ENCODE peak calls at places on chromosomes 16 and 17, in ten cellular contexts. G is MM.1S, A is progenitor cell of endocrine pancreas, R is PC-9, Z is heart right ventricle, D is fibroblast of pulmonary artery, C is cardiac fibroblast, U is GM06990, F is cardiac muscle cell, Q is osteocyte. N is an unnamed sample.

GRCh38 chr17:40459646-40460584 is 16.7 kb downstream of the IGFBP4 start:
- DNase-seq in U (no peak), D (no peak), F (no peak), C (no peak), G (no peak), A (no peak), Q (no peak), R (no peak), Z (no peak), N (no peak)

GRCh38 chr17:81075307-81075706 is 40.4 kb downstream of the BAIAP2 start:
- DNase-seq in R (no peak), F (no peak), Z (no peak), G (no peak), Q (no peak), A (no peak), U (no peak), C (no peak), D (no peak), N (no peak)

GRCh38 chr17:41822216-41823140 is 9.7 kb downstream of the FKBP10 start:
- DNase-seq in R (no peak), A (no peak), Q (no peak), C (no peak), G (no peak), U (no peak), F (no peak), D (no peak), Z (no peak), N (no peak)

GRCh38 chr17:74099441-74100340 is 103.8 kb upstream of the RPL38 start:
- DNase-seq in A (no peak), D (no peak), G (no peak), F (no peak), C (no peak), U (no peak), Z (no peak), Q (no peak), R (no peak), N (no peak)

GRCh38 chr17:2842464-2842863 is 46.2 kb downstream of the RAP1GAP2 start:
- DNase-seq in F (no peak), C (no peak), R (no peak), D (no peak), G (no peak), U (no peak), Q (no peak), A (no peak), Z (no peak), N (no peak)

GRCh38 chr17:61837175-61838051 is 25.9 kb downstream of the BRIP1 start:
- DNase-seq in A (peak), Q (no peak), R (peak), Z (peak), C (peak), U (no peak), D (peak), G (peak), F (peak), N (peak)

GRCh38 chr16:2095315-2095853 is 40.3 kb downstream of the PKD1 start:
- DNase-seq in D (no peak), Z (no peak), A (no peak), G (no peak), C (no peak), R (no peak), Q (no peak), F (no peak), U (no peak), N (no peak)

GRCh38 chr17:73470369-73470768 is 158.6 kb upstream of the CDC42EP4 start:
- DNase-seq in C (no peak), U (no peak), Q (no peak), Z (no peak), A (no peak), D (no peak), G (no peak), R (no peak), F (no peak), N (no peak)

GRCh38 chr17:58402047-58402446 is 15.3 kb downstream of the RNF43 start:
- DNase-seq in D (peak), Z (no peak), R (no peak), U (no peak), Q (no peak), F (no peak), A (no peak), C (peak), G (no peak), N (peak)

GRCh38 chr16:88453621-88454314 is 688 bp downstream of the ZFPM1 start:
- DNase-seq in F (peak), A (no peak), R (peak), Z (no peak), G (no peak), C (no peak), U (no peak), Q (no peak), D (no peak), N (peak)

GRCh38 chr16:78503501-78504110 is 404.2 kb downstream of the WWOX start:
- DNase-seq in Q (no peak), A (peak), R (peak), C (peak), U (peak), D (peak), Z (peak), G (peak), F (peak), N (peak)

GRCh38 chr17:39225308-39225973 is at the start of gene STAC2:
- DNase-seq in F (no peak), U (no peak), C (no peak), R (no peak), Z (no peak), D (no peak), A (no peak), G (no peak), Q (no peak), N (peak)

GRCh38 chr17:80938556-80938955 is 53.1 kb upstream of the CHMP6 start:
- DNase-seq in D (no peak), R (no peak), U (no peak), G (no peak), Z (no peak), F (no peak), C (no peak), Q (no peak), A (no peak), N (peak)

GRCh38 chr17:75077490-75078096 is 10.2 kb upstream of the SLC16A5 start:
- DNase-seq in C (peak), G (no peak), R (peak), A (no peak), U (peak), F (no peak), Z (peak), Q (no peak), D (no peak), N (peak)

GRCh38 chr17:40596261-40596919 is 31.1 kb upstream of the CCR7 start:
- DNase-seq in F (no peak), Z (no peak), A (no peak), U (no peak), R (no peak), D (peak), Q (no peak), C (no peak), G (no peak), N (peak)

GRCh38 chr17:10063730-10064221 is 134.6 kb downstream of the GAS7 start:
- DNase-seq in U (no peak), Q (no peak), C (peak), G (no peak), D (no peak), R (no peak), F (no peak), A (no peak), Z (peak), N (peak)

GRCh38 chr17:79243603-79243990 is 169.0 kb downstream of the ENGASE start:
- DNase-seq in U (no peak), Q (no peak), C (no peak), F (no peak), A (no peak), G (no peak), R (no peak), D (no peak), Z (no peak), N (no peak)

GRCh38 chr16:22161999-22162657 is at the start of gene SDR42E2:
- DNase-seq in Z (no peak), A (peak), F (peak), R (peak), Q (no peak), D (no peak), U (no peak), C (no peak), G (peak), N (peak)

GRCh38 chr16:4426722-4427372 is 1.2 kb downstream of the DNAJA3 start:
- DNase-seq in Q (no peak), F (no peak), A (no peak), Z (no peak), R (no peak), C (no peak), G (no peak), D (no peak), U (no peak), N (no peak)

GRCh38 chr17:78419970-78420820 is 41.7 kb downstream of the PGS1 start:
- DNase-seq in U (no peak), D (no peak), A (no peak), R (no peak), Q (no peak), G (no peak), F (no peak), C (no peak), Z (no peak), N (no peak)

GRCh38 chr17:44601574-44602372 is 44.5 kb downstream of the FZD2 start:
- DNase-seq in C (no peak), F (no peak), A (no peak), Q (no peak), G (no peak), U (no peak), Z (no peak), R (no peak), D (no peak), N (no peak)

GRCh38 chr17:17445925-17446665 is 30.7 kb upstream of the MED9 start:
- DNase-seq in G (no peak), R (peak), Z (peak), U (no peak), C (peak), Q (no peak), F (no peak), A (no peak), D (peak), N (no peak)

GRCh38 chr17:17467720-17468119 is 9.1 kb upstream of the MED9 start:
- DNase-seq in G (no peak), R (no peak), Z (no peak), U (no peak), D (no peak), A (no peak), C (peak), F (no peak), Q (no peak), N (no peak)

GRCh38 chr17:45812102-45812501 is 28.0 kb downstream of the CRHR1 start:
- DNase-seq in Q (no peak), R (no peak), G (no peak), U (no peak), D (peak), Z (no peak), A (no peak), C (peak), F (no peak), N (no peak)

GRCh38 chr16:69501956-69502457 is 63.8 kb upstream of the NFAT5 start:
- DNase-seq in D (peak), U (no peak), G (peak), Z (no peak), C (no peak), A (no peak), R (no peak), Q (no peak), F (peak), N (no peak)

GRCh38 chr17:43092891-43093290 is 32.3 kb downstream of the BRCA1 start:
- DNase-seq in C (peak), F (no peak), D (peak), G (no peak), R (no peak), Q (no peak), A (no peak), U (no peak), Z (no peak), N (no peak)

GRCh38 chr17:12046786-12047185 is 26.1 kb downstream of the MAP2K4 start:
- DNase-seq in G (no peak), Z (no peak), R (no peak), F (no peak), C (no peak), Q (no peak), D (no peak), A (no peak), U (no peak), N (no peak)

GRCh38 chr17:80890551-80890930 is 101.1 kb upstream of the CHMP6 start:
- DNase-seq in Q (no peak), G (no peak), R (no peak), A (no peak), F (no peak), C (no peak), Z (no peak), D (no peak), U (no peak), N (no peak)

GRCh38 chr16:81866820-81867440 is 87.8 kb downstream of the PLCG2 start:
- DNase-seq in G (no peak), C (no peak), Q (no peak), F (no peak), D (no peak), Z (peak), R (peak), U (peak), A (no peak), N (no peak)

GRCh38 chr16:57998484-57998883 is 2.0 kb downstream of the ZNF319 start:
- DNase-seq in C (peak), A (no peak), Q (no peak), Z (no peak), F (no peak), G (no peak), R (peak), D (peak), U (no peak), N (peak)

GRCh38 chr17:10034719-10035475 is 129.8 kb upstream of the RCVRN start:
- DNase-seq in G (no peak), A (no peak), D (no peak), U (no peak), F (no peak), R (no peak), Q (no peak), C (no peak), Z (no peak), N (no peak)

GRCh38 chr17:28563475-28563874 is 7.8 kb downstream of the PIGS start:
- DNase-seq in G (no peak), C (peak), D (peak), Q (no peak), Z (no peak), R (peak), U (no peak), A (no peak), F (peak), N (no peak)

GRCh38 chr16:4052801-4053662 is 63.2 kb downstream of the ADCY9 start:
- DNase-seq in Z (peak), U (no peak), F (peak), Q (no peak), C (peak), G (no peak), R (no peak), A (no peak), D (no peak), N (no peak)

DNA sequence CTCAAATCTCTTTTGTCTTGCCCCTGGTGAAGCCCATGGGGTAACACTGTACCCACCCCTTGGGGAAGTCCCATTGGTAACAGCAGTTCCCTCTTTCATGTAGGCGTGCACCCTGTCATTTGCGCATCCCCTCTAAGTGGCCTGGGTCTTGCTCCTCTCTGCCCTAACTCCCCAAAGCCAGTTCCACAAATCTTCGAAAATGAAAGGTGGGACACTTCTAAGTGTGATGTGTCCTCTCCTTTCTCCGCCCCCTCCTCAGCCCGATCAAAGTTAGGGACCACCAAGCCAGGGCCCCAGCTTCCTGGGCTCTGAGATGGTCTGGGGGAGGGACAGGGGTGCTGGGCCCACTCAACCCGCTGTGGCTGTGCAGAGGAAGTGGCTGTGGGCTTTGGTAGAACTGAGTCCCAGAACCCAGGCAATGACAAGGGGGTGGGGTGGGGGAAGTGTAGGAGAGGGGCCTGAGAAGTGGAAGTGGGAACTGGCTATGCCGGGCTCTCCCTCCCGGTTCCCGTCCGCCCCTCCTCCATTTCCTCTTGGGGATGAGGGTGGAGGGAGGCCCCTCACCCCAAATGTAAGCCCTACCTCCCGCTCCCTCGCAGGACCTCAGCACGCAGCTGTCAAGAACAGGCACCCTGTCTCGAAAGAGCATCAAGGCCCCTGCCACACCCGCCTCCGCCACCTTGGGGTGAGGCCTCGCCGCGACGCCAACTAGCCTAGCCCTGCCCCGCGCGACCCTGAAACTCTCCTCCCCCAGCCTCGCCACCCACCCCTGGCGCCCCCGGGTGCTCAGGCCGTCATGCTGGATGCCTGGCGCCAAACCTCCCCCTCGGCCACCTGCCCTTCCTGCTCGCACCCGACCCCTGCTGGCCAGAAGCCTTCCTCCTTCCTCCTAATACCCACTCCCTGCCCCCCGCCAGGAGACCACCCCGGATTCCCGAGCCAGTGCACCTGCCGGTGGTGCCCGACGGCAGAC is 8.7 kb downstream of the ABI3 start:
- DNase-seq in U (peak), Q (no peak), F (no peak), A (no peak), C (no peak), Z (no peak), D (no peak), G (no peak), R (no peak), N (peak)
- TF ChIP-seq CTCF in U (peak), Q (no peak), F (peak), A (peak), C (peak), Z (no peak), D (peak), G (peak), R (no peak), N (peak)

GRCh38 chr17:30823425-30823824 is 1.1 kb downstream of the CRLF3 start:
- DNase-seq in R (no peak), Z (no peak), A (no peak), F (no peak), D (no peak), C (no peak), G (no peak), U (no peak), Q (no peak), N (no peak)

GRCh38 chr17:30821751-30822723 is 2.5 kb downstream of the CRLF3 start:
- DNase-seq in D (no peak), Z (no peak), U (no peak), Q (no peak), R (no peak), C (no peak), G (no peak), A (no peak), F (no peak), N (peak)

GRCh38 chr17:30827082-30827481 is 2.6 kb upstream of the CRLF3 start:
- DNase-seq in D (no peak), Z (no peak), F (no peak), U (no peak), A (no peak), C (no peak), G (no peak), R (no peak), Q (no peak), N (no peak)

GRCh38 chr17:30824002-30824355 is 513 bp downstream of the CRLF3 start:
- DNase-seq in F (no peak), Z (peak), C (no peak), G (no peak), U (no peak), Q (no peak), A (no peak), R (no peak), D (peak), N (peak)

DNA sequence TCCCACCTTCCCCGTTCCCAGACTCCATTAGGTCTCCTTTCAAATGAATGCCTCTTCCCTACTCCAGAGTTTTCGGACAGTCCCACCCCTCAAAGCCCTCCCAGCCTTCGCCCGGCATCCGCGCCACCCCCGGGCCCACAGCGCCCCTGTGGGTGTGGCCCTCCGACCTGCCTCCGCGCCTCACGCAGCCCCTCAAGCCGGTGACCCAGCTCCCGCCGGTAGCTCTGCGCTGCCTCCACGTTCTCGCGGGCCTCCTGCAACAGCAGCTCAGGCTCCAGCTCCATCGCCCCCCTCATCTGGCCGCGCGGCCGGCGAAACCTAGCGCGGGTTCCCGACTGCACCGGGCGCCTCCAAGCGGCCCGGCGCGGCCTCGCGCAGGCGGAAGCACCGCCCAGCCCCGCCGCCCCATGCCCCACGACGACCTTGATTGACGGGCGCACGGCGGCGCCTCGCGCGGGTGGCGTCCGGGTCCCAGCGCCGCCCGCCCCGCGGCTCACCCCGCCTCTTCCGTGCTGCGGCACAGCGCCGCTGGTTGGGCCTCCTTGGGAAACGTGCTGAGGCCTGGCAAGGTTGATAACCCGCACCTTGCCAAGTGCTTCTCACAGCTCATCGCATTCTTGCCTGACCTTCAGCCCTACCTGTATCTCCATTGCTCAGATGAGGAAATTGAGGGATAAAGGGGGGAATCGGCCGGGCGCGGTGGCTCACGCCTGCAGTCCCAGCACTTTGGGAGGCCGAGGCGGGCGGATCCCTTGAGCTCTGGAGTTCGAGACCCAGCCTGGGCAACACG is at the start of gene CRLF3:
- DNase-seq in G (peak), C (peak), Z (peak), D (peak), F (peak), Q (peak), R (peak), A (peak), U (peak), N (peak)
- TF ChIP-seq CTCF in G (peak), C (peak), Z (peak), D (peak), F (peak), Q (peak), R (no peak), A (peak), U (peak), N (peak)

DNA sequence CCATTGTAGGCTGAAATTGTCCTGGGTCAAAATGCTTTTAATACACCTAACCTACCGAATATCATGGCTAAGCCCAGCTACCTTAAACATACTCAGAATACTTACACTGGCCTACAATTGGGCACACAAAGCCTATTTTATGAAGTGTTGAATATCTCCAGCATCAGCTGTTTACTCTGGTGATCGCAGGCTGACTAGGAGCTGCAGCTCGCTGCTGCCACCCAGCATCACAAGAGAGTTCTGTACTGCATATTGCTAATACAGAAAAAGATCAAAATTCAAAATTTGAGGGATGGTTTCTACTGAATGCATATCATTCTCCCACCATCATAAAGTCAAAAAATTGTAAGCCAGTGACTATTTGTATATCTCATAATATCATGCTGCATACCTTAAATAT is 55.3 kb downstream of the ULK2 start:
- DNase-seq in A (no peak), R (peak), G (no peak), Z (no peak), U (no peak), D (peak), F (no peak), Q (no peak), C (peak), N (peak)
- TF ChIP-seq CTCF in A (peak), R (peak), G (peak), Z (no peak), U (peak), D (peak), F (peak), Q (peak), C (peak), N (no peak)

DNA sequence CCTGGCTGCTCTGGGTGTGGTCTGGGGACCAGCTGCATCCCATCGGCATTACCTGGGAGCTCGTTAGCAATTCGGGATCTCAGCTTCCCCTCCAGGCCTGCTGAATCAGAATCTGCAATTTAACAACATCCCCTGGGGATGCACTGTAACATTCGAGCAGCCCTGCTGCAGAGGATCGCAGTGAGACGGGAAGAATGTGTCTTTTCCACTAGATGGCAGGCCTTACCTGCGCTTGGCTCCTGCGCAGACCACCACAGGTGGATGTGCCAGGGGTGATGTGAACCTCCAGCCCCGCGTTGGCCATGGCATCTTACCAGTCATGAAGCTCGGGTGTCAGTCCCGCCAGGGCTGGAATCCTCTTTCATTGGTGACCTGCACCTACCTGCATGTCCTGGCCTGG is 209.9 kb downstream of the PRKCB start:
- DNase-seq in C (no peak), F (peak), R (no peak), A (peak), Z (no peak), G (no peak), D (no peak), Q (no peak), U (no peak), N (no peak)
- TF ChIP-seq CTCF in C (no peak), F (peak), R (peak), A (peak), Z (peak), G (no peak), D (no peak), Q (peak), U (no peak), N (no peak)